ENCODE peak calls at places on chromosomes 12 and 14, in four cellular contexts. One of them, this sample, is unnamed.

GRCh38 chr14:35342160-35343010 is 50.2 kb downstream of the PSMA6 start:
- DNase-seq in GM12878: no peak
- DNase-seq in IMR-90: peak
- DNase-seq in endothelial cell of umbilical vein: no peak
- DNase-seq in this sample: no peak

GRCh38 chr12:119593578-119594398 is at the start of gene TMEM233:
- DNase-seq in endothelial cell of umbilical vein: no peak
- DNase-seq in IMR-90: no peak
- DNase-seq in GM12878: no peak
- DNase-seq in this sample: no peak

GRCh38 chr12:129200576-129200975 is 347.3 kb downstream of the GLT1D1 start:
- DNase-seq in IMR-90: no peak
- DNase-seq in endothelial cell of umbilical vein: no peak
- DNase-seq in GM12878: no peak
- DNase-seq in this sample: no peak

GRCh38 chr14:33207467-33208015 is 268.9 kb downstream of the NPAS3 start:
- DNase-seq in endothelial cell of umbilical vein: no peak
- DNase-seq in GM12878: no peak
- DNase-seq in IMR-90: no peak
- DNase-seq in this sample: no peak

GRCh38 chr12:71941174-71941573 is 2.5 kb downstream of the TPH2 start:
- DNase-seq in endothelial cell of umbilical vein: no peak
- DNase-seq in IMR-90: no peak
- DNase-seq in GM12878: no peak
- DNase-seq in this sample: no peak

GRCh38 chr12:62032838-62033237 is 227.4 kb upstream of the USP15 start:
- DNase-seq in IMR-90: no peak
- DNase-seq in GM12878: no peak
- DNase-seq in endothelial cell of umbilical vein: no peak
- DNase-seq in this sample: no peak

GRCh38 chr14:35740215-35740614 is 68.9 kb downstream of the RALGAPA1 start:
- DNase-seq in GM12878: no peak
- DNase-seq in endothelial cell of umbilical vein: no peak
- DNase-seq in IMR-90: peak
- DNase-seq in this sample: no peak

GRCh38 chr12:949337-950099 is at the start of gene RAD52:
- DNase-seq in GM12878: peak
- DNase-seq in IMR-90: peak
- DNase-seq in endothelial cell of umbilical vein: peak
- DNase-seq in this sample: peak

GRCh38 chr12:65454115-65454823 is 175.8 kb downstream of the MSRB3 start:
- DNase-seq in IMR-90: no peak
- DNase-seq in endothelial cell of umbilical vein: no peak
- DNase-seq in GM12878: no peak
- DNase-seq in this sample: no peak

GRCh38 chr12:10113920-10114319 is 15.1 kb upstream of the CLEC1A start:
- DNase-seq in IMR-90: no peak
- DNase-seq in endothelial cell of umbilical vein: no peak
- DNase-seq in GM12878: no peak
- DNase-seq in this sample: no peak

GRCh38 chr12:110819646-110820045 is 27.1 kb upstream of the CCDC63 start:
- DNase-seq in GM12878: no peak
- DNase-seq in IMR-90: no peak
- DNase-seq in endothelial cell of umbilical vein: no peak
- DNase-seq in this sample: no peak

GRCh38 chr12:89469361-89469760 is 55.2 kb downstream of the GALNT4 start:
- DNase-seq in IMR-90: peak
- DNase-seq in endothelial cell of umbilical vein: peak
- DNase-seq in GM12878: no peak
- DNase-seq in this sample: no peak

GRCh38 chr12:116384629-116385485 is 107.4 kb upstream of the MED13L start:
- DNase-seq in endothelial cell of umbilical vein: peak
- DNase-seq in IMR-90: peak
- DNase-seq in GM12878: no peak
- DNase-seq in this sample: no peak

GRCh38 chr14:90739318-90740077 is 76.7 kb downstream of the TTC7B start:
- DNase-seq in GM12878: no peak
- DNase-seq in endothelial cell of umbilical vein: no peak
- DNase-seq in IMR-90: peak
- DNase-seq in this sample: no peak

GRCh38 chr14:72476657-72477499 is 417.0 kb downstream of the DPF3 start:
- DNase-seq in IMR-90: peak
- DNase-seq in endothelial cell of umbilical vein: no peak
- DNase-seq in GM12878: peak
- DNase-seq in this sample: no peak

GRCh38 chr12:114166360-114166759 is 200.2 kb upstream of the RBM19 start:
- DNase-seq in GM12878: no peak
- DNase-seq in IMR-90: peak
- DNase-seq in endothelial cell of umbilical vein: no peak
- DNase-seq in this sample: peak

GRCh38 chr14:75025082-75025481 is 22.4 kb downstream of the EIF2B2 start:
- DNase-seq in IMR-90: peak
- DNase-seq in GM12878: no peak
- DNase-seq in endothelial cell of umbilical vein: peak
- DNase-seq in this sample: peak

GRCh38 chr12:32756476-32757158 is 920 bp upstream of the YARS2 start:
- DNase-seq in IMR-90: no peak
- DNase-seq in GM12878: no peak
- DNase-seq in endothelial cell of umbilical vein: peak
- DNase-seq in this sample: no peak

GRCh38 chr14:102195446-102195845 is 55.7 kb downstream of the WDR20 start:
- DNase-seq in IMR-90: peak
- DNase-seq in endothelial cell of umbilical vein: no peak
- DNase-seq in GM12878: no peak
- DNase-seq in this sample: no peak

GRCh38 chr14:32470161-32470705 is 141.1 kb downstream of the AKAP6 start:
- DNase-seq in IMR-90: peak
- DNase-seq in GM12878: no peak
- DNase-seq in endothelial cell of umbilical vein: no peak
- DNase-seq in this sample: no peak

GRCh38 chr12:95996034-95996658 is at the start of gene HAL:
- DNase-seq in GM12878: no peak
- DNase-seq in endothelial cell of umbilical vein: no peak
- DNase-seq in IMR-90: no peak
- DNase-seq in this sample: no peak

GRCh38 chr12:64682572-64683277 is 72.4 kb downstream of the RASSF3 start:
- DNase-seq in IMR-90: peak
- DNase-seq in endothelial cell of umbilical vein: peak
- DNase-seq in GM12878: no peak
- DNase-seq in this sample: no peak

GRCh38 chr12:92466391-92467305 is 236.1 kb upstream of the PLEKHG7 start:
- DNase-seq in endothelial cell of umbilical vein: no peak
- DNase-seq in IMR-90: peak
- DNase-seq in GM12878: peak
- DNase-seq in this sample: no peak

GRCh38 chr12:56154246-56154771 is 1.9 kb downstream of the MYL6B start:
- DNase-seq in GM12878: no peak
- DNase-seq in IMR-90: no peak
- DNase-seq in endothelial cell of umbilical vein: no peak
- DNase-seq in this sample: peak

GRCh38 chr14:71650187-71650586 is 282.0 kb upstream of the RGS6 start:
- DNase-seq in GM12878: no peak
- DNase-seq in endothelial cell of umbilical vein: peak
- DNase-seq in IMR-90: peak
- DNase-seq in this sample: no peak

GRCh38 chr14:73896521-73896920 is 9.9 kb downstream of the ZNF410 start:
- DNase-seq in IMR-90: peak
- DNase-seq in endothelial cell of umbilical vein: peak
- DNase-seq in GM12878: no peak
- DNase-seq in this sample: no peak

GRCh38 chr12:93705237-93705636 is 28.1 kb downstream of the CRADD start:
- DNase-seq in endothelial cell of umbilical vein: no peak
- DNase-seq in GM12878: no peak
- DNase-seq in IMR-90: no peak
- DNase-seq in this sample: no peak

GRCh38 chr12:79561401-79562132 is 129.2 kb downstream of the PAWR start:
- DNase-seq in IMR-90: no peak
- DNase-seq in GM12878: no peak
- DNase-seq in endothelial cell of umbilical vein: no peak
- DNase-seq in this sample: no peak

GRCh38 chr12:108157856-108158255 is 28.8 kb downstream of the WSCD2 start:
- DNase-seq in endothelial cell of umbilical vein: no peak
- DNase-seq in GM12878: no peak
- DNase-seq in IMR-90: no peak
- DNase-seq in this sample: no peak

DNA sequence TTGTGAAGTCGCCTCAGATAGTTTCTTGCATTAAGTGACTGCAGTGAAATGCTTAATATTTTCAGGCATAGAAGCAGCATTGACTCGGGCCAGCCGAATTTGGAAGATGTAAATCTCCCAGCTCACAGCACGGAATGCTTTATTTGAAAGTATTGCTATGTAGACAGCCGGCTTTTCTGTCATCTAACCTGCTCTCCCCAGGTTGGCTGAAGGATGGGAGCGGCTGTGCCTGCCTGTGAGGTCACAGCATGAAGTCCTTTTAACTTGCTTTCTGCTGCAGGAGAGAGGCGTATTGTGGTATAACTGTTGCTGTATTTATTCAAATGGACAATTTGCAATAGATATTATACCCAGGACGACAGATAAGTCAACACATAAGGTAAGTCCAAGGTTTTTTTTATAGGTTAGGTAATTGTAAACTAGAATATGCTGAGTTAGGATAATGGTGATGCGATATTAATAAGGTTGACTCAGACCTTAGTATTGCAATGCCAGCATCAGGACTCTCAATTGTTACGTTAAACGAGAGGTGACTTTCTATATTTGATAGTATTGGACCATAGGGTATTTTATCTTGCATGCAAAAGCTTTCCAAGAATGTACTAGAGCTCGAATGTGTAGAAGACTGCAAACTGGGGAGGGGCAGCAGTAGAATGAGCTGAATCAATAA is 135.8 kb downstream of the CNTN1 start:
- DNase-seq in endothelial cell of umbilical vein: no peak
- DNase-seq in GM12878: no peak
- DNase-seq in IMR-90: no peak
- DNase-seq in this sample: no peak
- TF ChIP-seq FOS in endothelial cell of umbilical vein: no peak
- TF ChIP-seq FOS in GM12878: no peak
- TF ChIP-seq FOS in IMR-90: no peak
- TF ChIP-seq FOS in this sample: no peak

GRCh38 chr14:99509871-99510555 is 28.8 kb downstream of the CCNK start:
- DNase-seq in endothelial cell of umbilical vein: no peak
- DNase-seq in IMR-90: no peak
- DNase-seq in GM12878: no peak
- DNase-seq in this sample: no peak
- TF ChIP-seq FOS in endothelial cell of umbilical vein: no peak
- TF ChIP-seq FOS in IMR-90: no peak
- TF ChIP-seq FOS in GM12878: no peak
- TF ChIP-seq FOS in this sample: no peak

GRCh38 chr12:117485984-117486839 is 124.8 kb upstream of the NOS1 start:
- DNase-seq in endothelial cell of umbilical vein: no peak
- DNase-seq in GM12878: no peak
- DNase-seq in IMR-90: no peak
- DNase-seq in this sample: no peak
- TF ChIP-seq FOS in endothelial cell of umbilical vein: no peak
- TF ChIP-seq FOS in GM12878: no peak
- TF ChIP-seq FOS in IMR-90: no peak
- TF ChIP-seq FOS in this sample: no peak

GRCh38 chr14:61854898-61855297 is 92.7 kb downstream of the SNAPC1 start:
- DNase-seq in IMR-90: no peak
- DNase-seq in endothelial cell of umbilical vein: no peak
- DNase-seq in GM12878: no peak
- DNase-seq in this sample: no peak
- TF ChIP-seq FOS in IMR-90: no peak
- TF ChIP-seq FOS in endothelial cell of umbilical vein: no peak
- TF ChIP-seq FOS in GM12878: no peak
- TF ChIP-seq FOS in this sample: no peak

GRCh38 chr14:22798528-22798927 is 16.7 kb downstream of the SLC7A7 start:
- DNase-seq in endothelial cell of umbilical vein: no peak
- DNase-seq in IMR-90: no peak
- DNase-seq in GM12878: no peak
- DNase-seq in this sample: no peak
- TF ChIP-seq FOS in endothelial cell of umbilical vein: no peak
- TF ChIP-seq FOS in IMR-90: no peak
- TF ChIP-seq FOS in GM12878: no peak
- TF ChIP-seq FOS in this sample: no peak

GRCh38 chr12:20017772-20018171 is 350.6 kb upstream of the PDE3A start:
- DNase-seq in IMR-90: no peak
- DNase-seq in endothelial cell of umbilical vein: no peak
- DNase-seq in GM12878: no peak
- DNase-seq in this sample: no peak
- TF ChIP-seq FOS in IMR-90: no peak
- TF ChIP-seq FOS in endothelial cell of umbilical vein: no peak
- TF ChIP-seq FOS in GM12878: no peak
- TF ChIP-seq FOS in this sample: no peak

GRCh38 chr12:26611598-26611997 is 221.4 kb downstream of the ITPR2 start:
- DNase-seq in GM12878: no peak
- DNase-seq in IMR-90: no peak
- DNase-seq in endothelial cell of umbilical vein: no peak
- DNase-seq in this sample: no peak

GRCh38 chr12:26612203-26612602 is 220.8 kb downstream of the ITPR2 start:
- DNase-seq in endothelial cell of umbilical vein: no peak
- DNase-seq in IMR-90: no peak
- DNase-seq in GM12878: no peak
- DNase-seq in this sample: no peak

GRCh38 chr12:26610774-26611173 is 222.2 kb downstream of the ITPR2 start:
- DNase-seq in IMR-90: no peak
- DNase-seq in GM12878: no peak
- DNase-seq in endothelial cell of umbilical vein: no peak
- DNase-seq in this sample: no peak

GRCh38 chr12:26617513-26617912 is 215.5 kb downstream of the ITPR2 start:
- DNase-seq in IMR-90: no peak
- DNase-seq in GM12878: no peak
- DNase-seq in endothelial cell of umbilical vein: no peak
- DNase-seq in this sample: no peak

GRCh38 chr12:26614217-26614616 is 218.8 kb downstream of the ITPR2 start:
- DNase-seq in endothelial cell of umbilical vein: peak
- DNase-seq in IMR-90: peak
- DNase-seq in GM12878: no peak
- DNase-seq in this sample: peak
- TF ChIP-seq FOS in endothelial cell of umbilical vein: no peak
- TF ChIP-seq FOS in IMR-90: no peak
- TF ChIP-seq FOS in GM12878: no peak
- TF ChIP-seq FOS in this sample: no peak

GRCh38 chr12:58011676-58012075 is 70.3 kb downstream of the ATP23 start:
- DNase-seq in GM12878: no peak
- DNase-seq in IMR-90: no peak
- DNase-seq in endothelial cell of umbilical vein: no peak
- DNase-seq in this sample: no peak
- TF ChIP-seq FOS in GM12878: no peak
- TF ChIP-seq FOS in IMR-90: no peak
- TF ChIP-seq FOS in endothelial cell of umbilical vein: no peak
- TF ChIP-seq FOS in this sample: no peak

This sample was measured in K562.